ENCODE peak calls at places on chromosomes 1 and 21, in seven cellular contexts. J is astrocyte, C is mammary epithelial cell, L is IMR-90, Y is left ventricle myocardium inferior, Q is uterus, T is adrenal gland. V is an unnamed sample. For H3K4me1, the result is how much of the 10 kb centered on the place peaks cover.

GRCh38 chr1:167013124-167013900 is 24.2 kb downstream of the MAEL start:
- DNase-seq in Y (no peak), C (peak), L (no peak), Q (no peak), T (no peak), J (no peak), V (no peak)

GRCh38 chr1:209583408-209583807 is at the start of gene CAMK1G:
- DNase-seq in T (no peak), L (peak), J (peak), C (no peak), Q (no peak), Y (no peak), V (no peak)

GRCh38 chr1:93844262-93845045 is 34.6 kb downstream of the DNTTIP2 start:
- DNase-seq in L (peak), T (peak), J (peak), C (peak), Y (no peak), Q (peak), V (no peak)

GRCh38 chr1:182141040-182141439 is 79.5 kb upstream of the ZNF648 start:
- DNase-seq in C (peak), J (no peak), L (no peak), T (no peak), Y (no peak), Q (no peak), V (no peak)

GRCh38 chr1:151773698-151774097 is 10.4 kb upstream of the MRPL9 start:
- DNase-seq in T (no peak), C (peak), Y (no peak), Q (no peak), J (peak), L (peak), V (no peak)

GRCh38 chr1:201696217-201696761 is 132.7 kb upstream of the IPO9 start:
- DNase-seq in C (peak), Q (peak), Y (peak), J (peak), L (peak), T (peak), V (no peak)

GRCh38 chr1:208607616-208608015 is 363.4 kb upstream of the PLXNA2 start:
- DNase-seq in Q (no peak), Y (no peak), L (no peak), C (no peak), J (no peak), T (no peak), V (no peak)

GRCh38 chr1:61142726-61143500 is 60.6 kb downstream of the NFIA start:
- DNase-seq in J (no peak), L (no peak), Q (no peak), T (no peak), C (peak), Y (no peak), V (no peak)

GRCh38 chr1:185155600-185156320 is 993 bp downstream of the TRMT1L start:
- DNase-seq in C (peak), Y (no peak), Q (no peak), J (peak), T (no peak), L (peak), V (no peak)

GRCh38 chr1:34759472-34760357 is at the start of gene GJB4:
- DNase-seq in Q (no peak), C (no peak), J (no peak), T (no peak), L (no peak), Y (no peak), V (peak)

GRCh38 chr21:46572850-46573249 is 32.0 kb downstream of the S100B start:
- DNase-seq in Y (no peak), C (no peak), Q (no peak), T (no peak), J (no peak), L (no peak), V (no peak)

GRCh38 chr1:155858805-155859233 is 548 bp upstream of the SYT11 start:
- DNase-seq in J (peak), Y (peak), Q (peak), L (no peak), T (peak), C (peak), V (no peak)

GRCh38 chr1:9084883-9085282 is 15.4 kb upstream of the SLC2A5 start:
- DNase-seq in Q (no peak), J (no peak), L (no peak), C (peak), Y (peak), T (peak), V (no peak)

GRCh38 chr1:65691962-65692361 is 100.7 kb upstream of the PDE4B start:
- DNase-seq in J (no peak), L (no peak), T (no peak), Q (no peak), C (no peak), Y (no peak), V (no peak)

GRCh38 chr1:168864266-168864665 is 135.3 kb upstream of the DPT start:
- DNase-seq in Q (no peak), T (no peak), Y (no peak), L (no peak), C (no peak), J (no peak), V (no peak)

GRCh38 chr1:77347646-77348045 is 65.8 kb downstream of the AK5 start:
- DNase-seq in Q (no peak), L (peak), C (peak), Y (no peak), J (peak), T (no peak), V (no peak)

GRCh38 chr1:201640624-201641023 is 101.7 kb downstream of the NAV1 start:
- DNase-seq in Q (peak), Y (peak), C (no peak), T (no peak), L (peak), J (peak), V (no peak)

GRCh38 chr1:99645699-99646531 is at the start of gene PALMD:
- DNase-seq in J (peak), C (peak), L (peak), Q (peak), Y (peak), T (peak), V (no peak)

GRCh38 chr1:23625459-23625858 is 66.1 kb upstream of the RPL11 start:
- DNase-seq in J (no peak), C (no peak), Q (no peak), L (no peak), Y (no peak), T (no peak), V (no peak)

GRCh38 chr1:53293123-53293522 is 34.7 kb downstream of the LRP8 start:
- DNase-seq in Y (no peak), J (no peak), C (no peak), L (no peak), Q (peak), T (peak), V (no peak)
- H3K4me3 ChIP-seq in Y (no peak), J (no peak), C (no peak), L (no peak), Q (no peak), T (no peak), V (no peak)

GRCh38 chr1:19167140-19167539 is 42.9 kb downstream of the UBR4 start:
- DNase-seq in T (no peak), L (no peak), Y (no peak), C (no peak), J (no peak), Q (no peak), V (no peak)
- H3K4me1 ChIP-seq in T (under half), L (under half), Y (under half), C (under half), J (under half), Q (under half), V (under half)

GRCh38 chr1:56145524-56145923 is 433.8 kb downstream of the PLPP3 start:
- DNase-seq in Q (no peak), Y (no peak), C (no peak), L (no peak), T (no peak), J (no peak), V (no peak)

GRCh38 chr1:56147459-56147858 is 431.9 kb downstream of the PLPP3 start:
- DNase-seq in T (no peak), Y (no peak), J (no peak), L (no peak), Q (no peak), C (no peak), V (no peak)

GRCh38 chr1:56147020-56147419 is 432.3 kb downstream of the PLPP3 start:
- DNase-seq in L (no peak), J (no peak), Q (no peak), Y (no peak), C (no peak), T (no peak), V (no peak)

GRCh38 chr1:56148466-56149193 is 430.7 kb downstream of the PLPP3 start:
- DNase-seq in L (no peak), Q (no peak), T (no peak), C (no peak), Y (no peak), J (no peak), V (no peak)

GRCh38 chr1:56146449-56146848 is 432.9 kb downstream of the PLPP3 start:
- DNase-seq in C (no peak), L (peak), Q (no peak), Y (no peak), T (no peak), J (peak), V (no peak)
- TF ChIP-seq CTCF in C (no peak), L (no peak), Q (no peak), Y (no peak), T (no peak), J (no peak), V (no peak)

DNA sequence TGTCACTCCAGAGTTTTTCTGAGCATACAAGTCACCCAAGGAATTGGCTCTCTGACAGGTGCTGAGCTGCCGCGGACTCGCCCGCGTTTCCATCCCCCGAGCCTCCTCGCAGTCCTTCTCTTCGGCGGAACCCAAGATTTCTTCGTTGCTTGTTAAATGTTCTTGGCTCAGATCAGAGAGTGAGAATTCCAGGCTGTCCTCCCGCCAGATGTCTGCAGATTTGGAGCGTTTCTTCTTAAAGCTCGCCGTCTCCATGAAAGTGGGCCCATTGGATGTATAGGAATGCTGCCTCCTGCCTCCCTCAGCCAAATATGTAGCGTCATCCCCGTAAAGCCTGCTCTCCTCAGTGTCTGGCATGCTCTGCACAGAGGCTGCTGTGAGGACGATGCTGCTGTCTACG is 77.8 kb downstream of the TIAM1 start:
- DNase-seq in C (no peak), T (no peak), Q (no peak), L (no peak), J (no peak), Y (no peak), V (no peak)
- H3K4me3 ChIP-seq in C (no peak), T (no peak), Q (no peak), L (no peak), J (no peak), Y (no peak), V (no peak)

GRCh38 chr1:225520587-225521227 is 92.9 kb upstream of the LBR start:
- DNase-seq in Y (no peak), J (no peak), L (no peak), T (no peak), C (no peak), Q (no peak), V (no peak)

GRCh38 chr1:225514671-225515081 is 86.8 kb upstream of the LBR start:
- DNase-seq in J (peak), Y (no peak), Q (no peak), C (no peak), L (no peak), T (no peak), V (no peak)

GRCh38 chr1:225517697-225518096 is 89.9 kb upstream of the LBR start:
- DNase-seq in Y (no peak), C (no peak), J (no peak), Q (no peak), L (no peak), T (no peak), V (no peak)

GRCh38 chr1:225519166-225519863 is 91.5 kb upstream of the LBR start:
- DNase-seq in C (no peak), J (no peak), L (peak), T (no peak), Q (no peak), Y (peak), V (no peak)

GRCh38 chr1:225517221-225517620 is 89.4 kb upstream of the LBR start:
- DNase-seq in C (no peak), T (no peak), Y (no peak), J (no peak), L (no peak), Q (no peak), V (no peak)
- H3K4me1 ChIP-seq in C (under half), T (under half), Y (under half), J (under half), L (under half), Q (under half), V (under half)

GRCh38 chr1:22225858-22226584 is 83.1 kb upstream of the WNT4 start:
- DNase-seq in T (no peak), Y (no peak), C (no peak), L (no peak), J (no peak), Q (no peak), V (no peak)
- TF ChIP-seq CTCF in T (no peak), Y (no peak), C (no peak), L (no peak), J (no peak), Q (no peak), V (no peak)

GRCh38 chr1:37034301-37035013 is at the start of gene GRIK3:
- DNase-seq in C (no peak), J (no peak), Y (no peak), L (no peak), Q (no peak), T (no peak), V (no peak)
- H3K4me3 ChIP-seq in C (no peak), J (no peak), Y (peak), L (no peak), Q (no peak), T (no peak), V (no peak)

GRCh38 chr1:225776294-225776693 is 1.3 kb upstream of the SRP9 start:
- DNase-seq in J (no peak), Y (no peak), T (no peak), C (no peak), L (no peak), Q (no peak), V (no peak)

GRCh38 chr1:225778412-225778669 is 715 bp downstream of the SRP9 start:
- DNase-seq in J (no peak), T (no peak), L (no peak), Q (no peak), C (no peak), Y (no peak), V (no peak)

GRCh38 chr1:225780134-225780533 is 2.5 kb downstream of the SRP9 start:
- DNase-seq in C (no peak), Y (no peak), T (no peak), Q (no peak), L (no peak), J (no peak), V (no peak)

GRCh38 chr1:225777058-225777582 is 506 bp upstream of the SRP9 start:
- DNase-seq in T (no peak), C (no peak), L (no peak), Y (no peak), Q (no peak), J (no peak), V (no peak)

DNA sequence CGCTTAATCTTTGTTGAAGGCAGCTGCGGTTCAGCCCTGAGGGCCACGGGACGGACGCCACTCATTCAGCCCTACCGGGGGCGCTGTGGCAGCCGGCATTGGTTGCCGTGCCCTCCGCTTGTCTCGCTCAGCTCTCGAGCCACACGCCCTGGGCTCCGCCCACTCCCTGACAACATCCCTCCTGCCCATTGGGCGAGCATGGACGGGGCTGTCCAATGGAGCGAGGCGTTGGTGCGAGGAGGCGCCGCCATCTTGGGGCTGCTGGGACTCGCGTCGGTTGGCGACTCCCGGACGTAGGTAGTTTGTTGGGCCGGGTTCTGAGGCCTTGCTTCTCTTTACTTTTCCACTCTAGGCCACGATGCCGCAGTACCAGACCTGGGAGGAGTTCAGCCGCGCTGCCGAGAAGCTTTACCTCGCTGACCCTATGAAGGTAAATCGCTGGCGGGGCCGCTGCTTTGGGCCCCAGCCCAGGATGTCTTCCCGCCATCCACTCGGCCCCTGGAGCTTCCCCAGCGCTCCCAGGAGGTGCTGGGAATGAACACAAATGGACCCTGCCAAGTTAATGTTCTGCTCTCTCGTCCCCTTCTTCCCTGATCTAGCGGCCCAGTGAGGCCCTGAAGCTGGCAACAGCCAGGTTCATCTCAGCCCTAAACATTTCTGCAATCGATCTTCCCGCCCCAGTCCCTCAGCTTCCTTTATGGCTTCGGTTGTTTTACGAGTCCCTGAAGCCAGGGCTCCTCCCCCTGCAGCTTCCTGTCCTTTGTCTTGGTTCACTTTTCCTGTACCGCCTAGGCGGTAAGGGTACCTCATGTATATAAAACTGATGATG is at the start of gene SRP9:
- DNase-seq in C (peak), L (peak), Y (peak), Q (peak), J (peak), T (peak), V (peak)
- H3K4me1 ChIP-seq in C (under half), L (under half), Y (half or more), Q (under half), J (under half), T (under half), V (half or more)

GRCh38 chr1:33456302-33456886 is 16.1 kb upstream of the ZSCAN20 start:
- DNase-seq in J (no peak), Q (no peak), T (peak), Y (peak), C (no peak), L (peak), V (no peak)
- TF ChIP-seq CTCF in J (no peak), Q (no peak), T (no peak), Y (no peak), C (no peak), L (no peak), V (no peak)